ENCODE peak calls at places on chromosomes 16 and 17, in six cellular contexts. G is colonic mucosa, W is upper lobe of right lung, K is adrenal gland, F is keratinocyte, A is BE2C. Z is an unnamed sample.

GRCh38 chr16:1788708-1789100 is 4.8 kb downstream of the IGFALS start:
- DNase-seq in W (peak; percentile 57), G (no peak), F (no peak), A (peak; percentile 24), K (peak; percentile 20), Z (no peak)

GRCh38 chr16:26569793-26570192 is 496.9 kb upstream of the C16orf82 start:
- DNase-seq in A (no peak), W (no peak), G (no peak), F (no peak), K (no peak), Z (no peak)

GRCh38 chr17:57954421-57955182 is 610 bp downstream of the CUEDC1 start:
- DNase-seq in K (peak; percentile 68), G (peak; percentile 68), W (peak; percentile 82), A (peak; percentile 79), F (no peak), Z (peak; percentile 66)

GRCh38 chr16:30376508-30376907 is 1.9 kb downstream of the MYL11 start:
- DNase-seq in K (no peak), F (no peak), A (no peak), W (no peak), G (no peak), Z (no peak)

GRCh38 chr16:2818278-2818876 is 1.3 kb downstream of the PRSS21 start:
- DNase-seq in G (no peak), W (peak; percentile 43), A (no peak), K (no peak), F (no peak), Z (no peak)

GRCh38 chr17:39150795-39151679 is at the start of gene PLXDC1:
- DNase-seq in F (no peak), A (no peak), K (no peak), W (peak; percentile 70), G (no peak), Z (no peak)

GRCh38 chr16:53504665-53505064 is 1.7 kb upstream of the AKTIP start:
- DNase-seq in F (no peak), W (no peak), K (no peak), A (no peak), G (no peak), Z (no peak)

GRCh38 chr16:84315422-84315821 is 20.7 kb downstream of the WFDC1 start:
- DNase-seq in K (no peak), F (no peak), G (no peak), W (peak; percentile 13), A (no peak), Z (no peak)

GRCh38 chr17:71334041-71334781 is 786.6 kb upstream of the SOX9 start:
- DNase-seq in K (no peak), W (no peak), A (no peak), G (no peak), F (no peak), Z (no peak)

GRCh38 chr16:53080345-53081031 is 25.7 kb downstream of the CHD9 start:
- DNase-seq in K (peak; percentile 68), W (no peak), F (peak; percentile 60), G (peak; percentile 35), A (peak; percentile 86), Z (no peak)

GRCh38 chr16:85611455-85612190 is 1.5 kb upstream of the GSE1 start:
- DNase-seq in G (peak; percentile 81), F (no peak), W (peak; percentile 94), A (peak; percentile 87), K (peak; percentile 92), Z (peak; percentile 85)

DNA sequence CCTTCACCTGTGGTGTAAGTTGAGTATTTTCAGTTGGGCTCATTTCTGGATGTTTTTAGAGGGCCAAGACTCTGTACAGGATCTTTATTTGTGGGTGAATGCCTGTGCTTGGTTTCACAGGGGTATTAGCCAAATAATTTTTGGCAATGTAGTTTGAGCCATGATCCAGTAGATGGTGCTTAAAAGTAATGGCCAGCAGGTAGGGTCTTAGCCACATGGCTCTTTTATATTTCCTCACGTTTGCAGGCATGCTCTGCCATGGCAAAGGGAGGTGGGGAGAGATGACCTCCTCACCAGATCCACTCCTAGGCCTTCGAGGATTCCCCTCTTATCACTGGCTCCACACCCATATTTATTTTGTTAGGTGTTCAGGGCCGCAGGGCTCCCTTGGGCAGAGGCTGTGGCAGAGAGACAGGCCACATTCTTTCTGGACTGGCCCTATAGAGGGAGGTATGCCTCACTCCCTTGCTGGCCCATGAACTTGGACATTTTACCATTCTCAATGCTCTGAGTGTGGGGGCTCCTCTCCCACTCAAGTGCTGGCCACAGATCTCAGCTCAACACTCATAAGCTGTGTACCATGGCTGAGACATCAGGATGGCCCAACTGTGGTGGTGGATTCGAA is 417.1 kb downstream of the XYLT1 start:
- DNase-seq in K (no peak), W (no peak), G (no peak), F (no peak), A (no peak), Z (no peak)
- TF ChIP-seq CTCF in K (no peak), W (no peak), G (no peak), F (peak; percentile 24), A (peak; percentile 39), Z (no peak)

GRCh38 chr16:3819175-3819527 is 61.4 kb downstream of the CREBBP start:
- DNase-seq in G (no peak), K (no peak), W (no peak), A (no peak), F (no peak), Z (no peak)
- H3K4me1 ChIP-seq in G (peaks cover 17% of the 10 kb centered on the region), K (peaks cover 14% of the 10 kb centered on the region), W (peaks cover 56% of the 10 kb centered on the region), A (peaks cover 30% of the 10 kb centered on the region), F (peaks cover 41% of the 10 kb centered on the region), Z (no peaks in the 10 kb centered on the region)

GRCh38 chr17:49600949-49601348 is 25.3 kb downstream of the NXPH3 start:
- DNase-seq in K (no peak), F (no peak), W (no peak), A (no peak), G (no peak), Z (no peak)

GRCh38 chr17:49603238-49603637 is 27.6 kb downstream of the NXPH3 start:
- DNase-seq in K (no peak), A (no peak), W (no peak), G (no peak), F (no peak), Z (no peak)

GRCh38 chr17:49603720-49604119 is 28.0 kb downstream of the NXPH3 start:
- DNase-seq in K (no peak), W (no peak), A (no peak), F (no peak), G (no peak), Z (no peak)

GRCh38 chr17:49604314-49604869 is 28.7 kb downstream of the NXPH3 start:
- DNase-seq in G (no peak), K (no peak), A (no peak), W (no peak), F (no peak), Z (no peak)

GRCh38 chr17:49602783-49603182 is 27.1 kb downstream of the NXPH3 start:
- DNase-seq in W (no peak), K (no peak), A (no peak), G (no peak), F (no peak), Z (no peak)
- H3K36me3 ChIP-seq in W (peaks cover 97% of the 10 kb centered on the region), K (peaks cover 76% of the 10 kb centered on the region), A (peaks cover 29% of the 10 kb centered on the region), G (no peaks in the 10 kb centered on the region), F (peaks cover 19% of the 10 kb centered on the region), Z (peaks cover 12% of the 10 kb centered on the region)

DNA sequence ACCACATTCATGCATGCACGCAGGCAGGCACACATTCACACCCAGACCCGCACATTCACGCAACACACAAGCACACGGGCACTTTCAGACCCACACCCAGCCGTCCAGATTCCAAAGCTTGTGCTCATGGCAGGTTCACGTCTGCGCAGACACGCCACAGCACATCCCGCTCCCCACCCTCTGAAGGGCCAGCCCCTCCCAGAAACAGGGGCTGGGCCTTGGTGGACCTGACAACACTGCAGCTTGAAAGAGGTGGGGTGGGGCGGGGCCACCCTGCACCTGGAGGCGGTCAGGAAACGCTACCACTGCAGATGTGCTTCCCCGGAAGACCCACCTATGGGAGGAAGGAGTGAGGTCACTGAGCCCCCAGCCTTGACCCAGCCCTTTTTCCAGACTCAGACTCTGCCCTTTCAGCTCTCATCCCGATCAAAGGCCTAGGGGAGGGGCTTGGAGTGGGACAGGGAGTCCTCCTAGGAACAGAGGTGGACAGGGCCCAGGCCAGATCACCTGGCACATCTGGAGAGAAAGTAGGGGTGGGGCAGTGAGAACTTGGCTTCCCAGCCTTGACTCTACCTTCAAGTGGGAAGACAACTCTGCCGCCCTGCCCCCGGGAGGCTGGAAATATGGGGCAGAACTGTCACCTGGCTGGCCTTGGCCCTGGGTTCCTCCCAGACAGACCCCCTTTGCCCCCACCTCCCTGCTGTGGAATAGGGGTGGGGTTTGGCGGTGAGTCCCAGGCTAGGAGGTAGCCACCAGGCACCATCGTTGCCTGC is 11.0 kb downstream of the P3H4 start:
- DNase-seq in W (peak; percentile 78), A (no peak), F (peak; percentile 99), K (no peak), G (peak; percentile 92), Z (peak; percentile 96)
- TF ChIP-seq CTCF in W (no peak), A (no peak), F (no peak), K (no peak), G (no peak), Z (no peak)

GRCh38 chr17:49216953-49217650 is 6.6 kb downstream of the ABI3 start:
- DNase-seq in K (peak; percentile 47), G (peak; percentile 77), A (no peak), F (no peak), W (peak; percentile 82), Z (peak; percentile 33)
- H3K4me1 ChIP-seq in K (peaks cover 18% of the 10 kb centered on the region), G (no peaks in the 10 kb centered on the region), A (no peaks in the 10 kb centered on the region), F (no peaks in the 10 kb centered on the region), W (peaks cover 54% of the 10 kb centered on the region), Z (no peaks in the 10 kb centered on the region)

Z was measured in Caco-2.